ENCODE peak calls at places on chromosome 19, in seven cellular contexts. M, L, I, D, Z, R and S are unnamed samples.

GRCh38 chr19:30703645-30704044 is 331.5 kb downstream of the ZNF536 start:
- DNase-seq in M (no peak), L (no peak), I (no peak), D (no peak), Z (no peak), R (no peak), S (no peak)

GRCh38 chr19:1017906-1018305 is 3.0 kb downstream of the TMEM259 start:
- DNase-seq in M (no peak), L (peak), I (no peak), D (no peak), Z (no peak), R (no peak), S (no peak)

GRCh38 chr19:11196406-11197287 is 698 bp downstream of the KANK2 start:
- DNase-seq in M (peak), L (peak), I (no peak), D (no peak), Z (peak), R (no peak), S (no peak)

GRCh38 chr19:47778954-47779351 is 450 bp downstream of the SELENOW start:
- DNase-seq in M (no peak), L (no peak), I (peak), D (no peak), Z (peak), R (no peak), S (peak)

GRCh38 chr19:53272044-53272443 is 4.5 kb upstream of the VN1R4 start:
- DNase-seq in M (no peak), L (no peak), I (no peak), D (no peak), Z (no peak), R (no peak), S (no peak)

GRCh38 chr19:29587518-29587986 is 18.5 kb upstream of the POP4 start:
- DNase-seq in M (no peak), L (no peak), I (no peak), D (no peak), Z (no peak), R (no peak), S (no peak)

GRCh38 chr19:18726417-18726767 is 42.9 kb downstream of the CRTC1 start:
- DNase-seq in M (no peak), L (no peak), I (no peak), D (no peak), Z (no peak), R (no peak), S (no peak)

GRCh38 chr19:1449467-1450442 is at the start of gene APC2:
- DNase-seq in M (no peak), L (no peak), I (no peak), D (no peak), Z (no peak), R (no peak), S (peak)

GRCh38 chr19:33916792-33917191 is 120.1 kb downstream of the KCTD15 start:
- DNase-seq in M (no peak), L (no peak), I (no peak), D (no peak), Z (no peak), R (peak), S (no peak)

GRCh38 chr19:6457958-6458694 is 1.5 kb downstream of the SLC25A23 start:
- DNase-seq in M (no peak), L (no peak), I (no peak), D (no peak), Z (no peak), R (no peak), S (no peak)

GRCh38 chr19:46551175-46551574 is 50.0 kb upstream of the CALM3 start:
- DNase-seq in M (no peak), L (no peak), I (no peak), D (no peak), Z (no peak), R (no peak), S (no peak)

GRCh38 chr19:35153701-35154534 is 617 bp upstream of the FXYD5 start:
- DNase-seq in M (no peak), L (peak), I (no peak), D (peak), Z (no peak), R (no peak), S (no peak)

GRCh38 chr19:44451687-44452086 is 3.4 kb upstream of the ZNF229 start:
- DNase-seq in M (no peak), L (no peak), I (no peak), D (no peak), Z (no peak), R (no peak), S (no peak)

GRCh38 chr19:4301590-4302237 is 475 bp downstream of the TMIGD2 start:
- DNase-seq in M (no peak), L (no peak), I (no peak), D (no peak), Z (no peak), R (no peak), S (no peak)

GRCh38 chr19:51458051-51458645 is at the start of gene SIGLEC8:
- DNase-seq in M (no peak), L (no peak), I (no peak), D (no peak), Z (no peak), R (peak), S (no peak)

GRCh38 chr19:17557461-17557860 is 2.0 kb downstream of the COLGALT1 start:
- DNase-seq in M (no peak), L (no peak), I (peak), D (no peak), Z (no peak), R (no peak), S (no peak)

GRCh38 chr19:17555929-17556813 is 722 bp downstream of the COLGALT1 start:
- DNase-seq in M (peak), L (peak), I (peak), D (peak), Z (peak), R (no peak), S (peak)

GRCh38 chr19:17556995-17557394 is 1.5 kb downstream of the COLGALT1 start:
- DNase-seq in M (no peak), L (no peak), I (no peak), D (no peak), Z (no peak), R (no peak), S (no peak)

GRCh38 chr19:17554968-17555479 is 425 bp upstream of the COLGALT1 start:
- DNase-seq in M (no peak), L (no peak), I (no peak), D (no peak), Z (no peak), R (no peak), S (no peak)

GRCh38 chr19:17555480-17555928 is at the start of gene COLGALT1:
- DNase-seq in M (peak), L (peak), I (peak), D (peak), Z (peak), R (peak), S (peak)
- H3K27ac ChIP-seq in M (peak), L (peak), I (peak), D (peak), Z (peak), R (peak), S (peak)

DNA sequence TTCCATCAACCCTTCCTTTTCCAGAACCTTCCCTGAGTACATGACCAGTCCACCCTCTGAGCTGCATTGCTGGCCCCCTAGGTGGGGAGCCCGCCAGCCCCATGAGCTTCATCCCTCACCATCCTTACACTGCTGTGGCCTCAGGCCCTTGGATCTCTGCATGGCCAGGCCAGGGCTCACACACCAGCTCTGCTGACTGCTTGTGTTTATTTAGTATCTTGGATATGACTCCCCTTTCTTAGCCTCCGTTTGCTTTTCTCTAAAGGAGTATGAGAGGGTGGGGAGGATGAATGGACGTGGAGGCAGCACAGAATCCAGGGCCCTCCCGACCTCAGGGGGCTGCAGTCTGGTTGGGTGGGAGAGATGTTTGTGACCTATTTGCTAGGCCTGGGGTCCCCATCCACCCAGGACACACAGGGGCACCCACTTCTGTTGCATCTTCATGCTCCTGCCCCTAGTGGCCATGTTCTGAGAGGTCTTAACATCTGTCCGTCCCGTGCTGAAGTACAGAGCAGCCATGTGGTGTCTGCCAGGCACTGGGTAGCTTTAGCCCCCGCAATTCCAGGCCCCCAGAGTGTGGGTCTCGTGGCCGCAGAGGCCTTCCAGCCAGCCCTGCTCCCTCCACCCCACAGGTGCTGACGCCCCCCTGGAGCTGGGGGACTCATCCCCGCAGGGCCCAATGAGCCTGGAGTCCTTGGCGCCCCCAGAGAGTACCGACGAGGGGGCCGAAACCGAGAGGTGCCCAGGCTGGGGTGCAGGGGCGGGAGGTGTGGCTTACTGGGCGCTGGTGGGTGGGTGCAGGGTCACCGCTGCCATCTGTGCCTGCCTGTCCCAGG is 13.0 kb downstream of the ARHGEF1 start:
- DNase-seq in M (no peak), L (no peak), I (no peak), D (peak), Z (no peak), R (no peak), S (no peak)
- TF ChIP-seq CTCF in M (no peak), L (no peak), I (no peak), D (peak), Z (no peak), R (no peak), S (no peak)

DNA sequence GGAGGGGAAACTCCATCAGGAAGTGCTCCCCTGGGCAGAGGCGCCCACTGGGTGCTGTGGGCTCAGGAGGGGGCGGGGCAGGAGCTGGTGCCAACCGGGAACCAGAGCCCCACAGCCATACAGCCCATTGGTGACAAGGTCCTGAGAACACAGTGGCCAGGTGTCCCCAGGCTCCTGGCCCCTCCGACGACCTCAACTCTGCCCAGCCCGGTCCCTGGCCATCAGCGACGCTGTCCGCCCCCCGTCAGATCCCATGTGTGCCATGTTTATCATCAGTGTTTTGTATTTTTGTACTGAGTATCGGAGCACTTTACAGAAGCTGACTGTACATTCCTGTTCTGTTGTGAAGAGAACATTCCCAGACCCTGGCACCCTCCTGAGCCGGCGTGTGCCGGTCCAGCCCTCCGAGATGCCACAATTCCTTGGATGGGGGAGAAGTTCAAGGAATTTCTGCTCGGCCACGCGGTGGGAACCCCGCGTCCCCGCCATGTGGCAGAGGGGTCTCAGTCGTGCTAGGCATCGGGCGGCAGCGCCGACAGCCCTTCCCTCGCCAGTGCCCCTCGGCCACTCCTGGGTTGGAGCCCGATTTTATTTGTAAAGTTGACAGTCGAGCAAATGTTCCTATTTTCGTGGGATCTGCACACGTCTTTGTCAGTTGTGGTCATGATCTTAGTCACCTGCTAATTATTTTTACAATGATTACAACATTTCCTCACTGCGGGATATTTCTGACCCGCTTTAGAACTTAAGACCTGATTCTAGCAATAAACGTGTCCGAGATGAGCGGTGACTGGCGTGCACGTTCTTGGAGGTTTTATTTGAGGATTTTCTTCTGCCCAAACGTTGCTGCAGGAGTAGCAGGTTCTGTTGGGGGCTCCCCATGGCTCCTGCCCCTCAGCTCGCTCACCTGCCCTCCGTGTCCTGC is 16.9 kb downstream of the PEX11G start:
- DNase-seq in M (no peak), L (no peak), I (no peak), D (no peak), Z (no peak), R (no peak), S (no peak)
- H3K4me3 ChIP-seq in M (no peak), L (no peak), I (no peak), D (no peak), Z (no peak), R (no peak), S (no peak)

DNA sequence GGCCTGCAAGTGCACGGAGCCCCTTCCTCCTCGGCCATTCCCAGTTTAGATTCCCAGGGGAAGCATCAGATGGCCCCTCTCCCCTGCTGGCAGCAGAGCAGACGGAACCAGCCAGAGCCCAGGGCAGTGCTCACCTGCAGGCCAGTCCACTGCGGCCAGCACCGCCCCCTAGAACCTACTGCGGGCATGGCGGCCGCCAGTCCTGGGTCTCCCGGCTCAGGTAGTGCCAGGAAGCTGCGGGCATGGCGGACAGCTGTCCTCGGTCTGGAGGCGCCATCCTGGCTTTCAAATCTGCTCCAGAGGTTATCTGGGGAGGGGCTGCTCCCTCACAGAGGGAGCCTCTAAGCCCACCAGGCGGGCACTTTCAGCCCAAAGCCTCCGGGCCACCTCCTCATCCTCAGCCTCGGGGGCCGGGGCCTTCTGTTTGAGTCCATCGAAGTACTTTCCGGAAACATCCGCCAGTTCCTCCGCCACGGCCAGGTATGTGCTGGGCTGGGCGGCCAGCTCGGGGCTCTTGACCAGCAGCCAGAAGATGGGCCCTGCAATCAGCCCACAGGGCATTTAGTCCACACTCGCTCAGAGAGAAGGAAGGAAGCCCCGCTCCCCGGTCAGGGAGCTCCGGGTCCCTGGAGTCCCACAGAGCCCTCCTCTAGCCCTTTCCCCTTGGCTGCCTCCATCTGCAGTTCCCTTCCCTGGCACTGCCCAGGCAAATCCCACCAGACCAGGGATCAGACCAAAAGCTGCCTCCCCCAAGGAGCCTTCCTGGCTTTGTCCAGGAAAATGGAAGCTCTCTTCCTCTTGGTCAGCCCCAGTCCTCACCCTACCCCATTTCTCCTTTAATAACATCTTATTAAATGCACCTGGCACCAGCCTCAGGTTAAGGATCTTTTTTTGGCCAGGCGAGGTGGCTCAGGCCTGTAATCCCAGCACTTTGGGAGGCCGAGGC is 7.0 kb upstream of the GP6 start:
- DNase-seq in M (no peak), L (no peak), I (peak), D (no peak), Z (no peak), R (no peak), S (no peak)
- H3K27ac ChIP-seq in M (no peak), L (no peak), I (no peak), D (no peak), Z (no peak), R (no peak), S (no peak)

DNA sequence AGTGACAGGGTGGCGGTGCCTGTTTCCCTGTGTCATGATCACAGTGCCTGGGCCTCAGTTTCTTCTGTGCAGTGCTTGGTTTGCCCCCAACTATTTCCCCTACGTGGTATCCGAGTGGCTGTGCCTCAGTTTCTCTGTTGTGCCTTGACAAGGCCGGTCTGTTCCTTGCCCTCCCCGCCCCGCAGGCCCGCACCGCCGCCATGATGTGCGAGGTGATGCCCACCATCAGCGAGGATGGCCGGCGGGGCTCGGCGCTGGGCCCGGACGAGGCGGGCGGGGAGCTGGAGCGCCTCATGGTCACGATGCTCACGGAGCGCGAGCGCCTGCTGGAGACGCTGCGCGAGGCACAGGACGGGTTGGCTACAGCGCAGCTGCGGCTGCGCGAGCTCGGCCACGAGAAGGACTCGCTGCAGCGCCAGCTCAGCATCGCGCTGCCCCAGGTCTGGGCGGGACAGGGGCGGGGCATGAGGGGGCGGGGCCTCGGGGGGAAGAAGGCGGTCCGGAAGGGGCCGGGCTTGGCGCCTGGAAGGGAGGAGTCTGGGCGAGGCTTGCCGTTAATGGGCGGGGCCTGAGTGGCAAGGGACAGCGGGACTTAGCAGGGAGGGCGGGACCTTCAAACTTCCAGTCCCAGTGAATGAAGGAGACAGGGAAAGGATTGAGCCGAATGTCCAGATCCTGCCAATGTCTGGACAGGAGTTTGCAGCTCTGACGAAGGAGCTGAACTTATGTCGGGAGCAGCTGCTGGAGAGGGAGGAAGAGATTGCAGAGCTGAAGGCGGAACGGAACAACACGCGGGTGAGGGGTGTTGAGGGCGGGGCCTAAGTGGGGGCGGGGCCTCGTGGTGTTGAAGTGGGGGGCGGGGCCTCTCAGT is 8.6 kb downstream of the PPFIA3 start:
- DNase-seq in M (peak), L (peak), I (peak), D (peak), Z (peak), R (peak), S (peak)
- TF ChIP-seq CTCF in M (no peak), L (no peak), I (peak), D (peak), Z (peak), R (no peak), S (peak)

GRCh38 chr19:3028305-3029069 is 593 bp downstream of the TLE2 start:
- DNase-seq in M (no peak), L (peak), I (no peak), D (no peak), Z (no peak), R (no peak), S (no peak)
- H3K4me3 ChIP-seq in M (peak), L (peak), I (peak), D (peak), Z (peak), R (peak), S (peak)

GRCh38 chr19:12886943-12887747 is at the start of gene KLF1:
- DNase-seq in M (no peak), L (no peak), I (no peak), D (no peak), Z (no peak), R (no peak), S (no peak)

GRCh38 chr19:12890787-12891552 is at the start of gene GCDH:
- DNase-seq in M (peak), L (peak), I (peak), D (peak), Z (peak), R (peak), S (peak)

GRCh38 chr19:12893582-12893981 is 2.6 kb downstream of the GCDH start:
- DNase-seq in M (no peak), L (no peak), I (no peak), D (no peak), Z (no peak), R (no peak), S (no peak)

GRCh38 chr19:12896460-12896859 is 5.5 kb downstream of the GCDH start:
- DNase-seq in M (no peak), L (no peak), I (no peak), D (no peak), Z (no peak), R (no peak), S (no peak)

GRCh38 chr19:12891553-12892021 is 627 bp downstream of the GCDH start:
- DNase-seq in M (no peak), L (peak), I (no peak), D (no peak), Z (no peak), R (no peak), S (no peak)
- H3K27ac ChIP-seq in M (peak), L (peak), I (no peak), D (peak), Z (peak), R (peak), S (no peak)